ENCODE peak calls at places on chromosomes 11 and 22, in six cellular contexts. U is IMR-90; T is neural progenitor cell; P is Peyer's patch; C is aorta; O is CD4-positive, alpha-beta memory T cell. J is an unnamed sample. For H3K9me3, the result is how much of the 10 kb centered on the place peaks cover.

GRCh38 chr11:64400096-64400495 is 41.1 kb downstream of the RPS6KA4 start:
- DNase-seq in U (no peak), T (no peak), P (no peak), C (no peak), O (no peak), J (no peak)

GRCh38 chr22:23256986-23257888 is 76.9 kb downstream of the BCR start:
- DNase-seq in U (no peak), T (no peak), P (no peak), C (peak), O (no peak), J (no peak)

GRCh38 chr22:27416553-27417427 is 384.8 kb downstream of the MN1 start:
- DNase-seq in U (peak), T (peak), P (no peak), C (peak), O (no peak), J (no peak)

GRCh38 chr11:1373536-1374214 is 16.1 kb upstream of the BRSK2 start:
- DNase-seq in U (peak), T (no peak), P (no peak), C (no peak), O (no peak), J (no peak)

GRCh38 chr11:92376146-92376599 is 151.6 kb downstream of the FAT3 start:
- DNase-seq in U (peak), T (no peak), P (no peak), C (no peak), O (no peak), J (no peak)

GRCh38 chr11:108788565-108789199 is 123.8 kb downstream of the DDX10 start:
- DNase-seq in U (peak), T (peak), P (no peak), C (no peak), O (no peak), J (no peak)

GRCh38 chr22:37442537-37442936 is 15.3 kb upstream of the ELFN2 start:
- DNase-seq in U (peak), T (no peak), P (no peak), C (peak), O (no peak), J (no peak)

GRCh38 chr22:25702571-25703167 is 39.3 kb upstream of the MYO18B start:
- DNase-seq in U (no peak), T (no peak), P (no peak), C (no peak), O (no peak), J (no peak)

GRCh38 chr11:422249-422656 is 7.5 kb upstream of the SIGIRR start:
- DNase-seq in U (no peak), T (no peak), P (no peak), C (peak), O (no peak), J (no peak)

GRCh38 chr11:75562048-75562835 is at the start of gene SERPINH1:
- DNase-seq in U (peak), T (peak), P (peak), C (peak), O (peak), J (peak)

GRCh38 chr11:18188796-18189195 is 16.2 kb downstream of the MRGPRX4 start:
- DNase-seq in U (no peak), T (no peak), P (no peak), C (no peak), O (no peak), J (no peak)

GRCh38 chr22:31613286-31613903 is 48.6 kb downstream of the PISD start:
- DNase-seq in U (no peak), T (no peak), P (no peak), C (peak), O (no peak), J (no peak)

GRCh38 chr11:124470516-124471231 is 25.2 kb upstream of the OR8B8 start:
- DNase-seq in U (no peak), T (no peak), P (no peak), C (no peak), O (no peak), J (no peak)

GRCh38 chr11:2447951-2448650 is 3.3 kb downstream of the KCNQ1 start:
- DNase-seq in U (no peak), T (no peak), P (no peak), C (peak), O (no peak), J (no peak)

GRCh38 chr11:84947970-84948600 is 679.1 kb downstream of the DLG2 start:
- DNase-seq in U (peak), T (no peak), P (no peak), C (no peak), O (no peak), J (no peak)

GRCh38 chr22:41966225-41966606 is 3.0 kb upstream of the SEPTIN3 start:
- DNase-seq in U (no peak), T (no peak), P (no peak), C (no peak), O (no peak), J (no peak)

GRCh38 chr22:29308791-29309262 is 2.4 kb downstream of the GAS2L1 start:
- DNase-seq in U (peak), T (no peak), P (no peak), C (peak), O (peak), J (no peak)

GRCh38 chr11:110089617-110090282 is 3.4 kb upstream of the ZC3H12C start:
- DNase-seq in U (no peak), T (no peak), P (no peak), C (no peak), O (no peak), J (no peak)

GRCh38 chr11:126739499-126740145 is 260.9 kb downstream of the KIRREL3 start:
- DNase-seq in U (peak), T (no peak), P (no peak), C (no peak), O (no peak), J (no peak)

GRCh38 chr11:62558669-62559068 is 12.1 kb upstream of the AHNAK start:
- DNase-seq in U (no peak), T (no peak), P (no peak), C (no peak), O (no peak), J (no peak)

GRCh38 chr11:34805937-34806336 is 110.2 kb downstream of the APIP start:
- DNase-seq in U (no peak), T (no peak), P (no peak), C (no peak), O (no peak), J (no peak)

DNA sequence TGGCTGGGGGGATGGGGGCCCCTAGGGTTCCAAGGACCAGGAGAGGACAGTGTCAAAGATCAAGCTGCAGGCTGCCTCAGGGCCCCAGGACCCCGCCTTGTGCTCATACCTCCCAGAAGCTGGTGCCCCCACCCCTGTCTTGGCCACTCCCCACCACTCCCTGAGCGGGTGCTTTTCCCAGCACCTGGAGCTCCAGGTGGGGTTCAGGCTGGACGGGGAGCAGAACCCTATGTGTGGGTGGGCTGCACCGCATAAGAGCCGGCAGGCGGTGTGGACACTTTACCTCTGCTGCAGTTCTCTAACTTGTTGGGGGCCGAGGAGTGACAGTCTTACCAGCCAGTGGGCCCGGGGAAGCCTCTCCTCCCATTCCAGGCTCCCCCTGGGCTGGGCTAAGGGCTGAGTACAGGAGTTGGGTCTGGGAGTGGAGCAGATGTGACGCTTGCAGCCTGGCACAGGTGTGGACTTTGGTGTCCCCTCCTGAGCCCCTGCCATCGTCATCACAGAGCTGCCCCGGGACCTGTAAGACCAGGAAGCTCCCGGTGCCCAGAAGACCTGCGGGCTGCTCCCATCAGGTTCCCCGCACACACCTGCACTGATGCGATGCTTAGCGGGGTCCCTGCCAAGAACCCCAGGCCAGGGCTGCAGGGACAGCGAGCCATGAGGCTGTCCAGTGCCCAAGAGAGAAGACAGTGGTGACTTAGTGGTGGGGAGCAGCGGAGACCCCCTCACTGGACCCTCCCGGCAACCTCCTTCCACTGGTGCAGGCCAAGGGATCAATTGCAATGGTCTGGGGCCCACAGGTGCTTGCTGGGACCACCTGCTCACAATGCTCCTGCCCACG is 674.5 kb downstream of the BRD1 start:
- DNase-seq in U (no peak), T (no peak), P (no peak), C (no peak), O (no peak), J (no peak)
- H3K9me3 ChIP-seq in U (half or more), T (under half), P (under half), C (under half), O (under half), J (under half)

DNA sequence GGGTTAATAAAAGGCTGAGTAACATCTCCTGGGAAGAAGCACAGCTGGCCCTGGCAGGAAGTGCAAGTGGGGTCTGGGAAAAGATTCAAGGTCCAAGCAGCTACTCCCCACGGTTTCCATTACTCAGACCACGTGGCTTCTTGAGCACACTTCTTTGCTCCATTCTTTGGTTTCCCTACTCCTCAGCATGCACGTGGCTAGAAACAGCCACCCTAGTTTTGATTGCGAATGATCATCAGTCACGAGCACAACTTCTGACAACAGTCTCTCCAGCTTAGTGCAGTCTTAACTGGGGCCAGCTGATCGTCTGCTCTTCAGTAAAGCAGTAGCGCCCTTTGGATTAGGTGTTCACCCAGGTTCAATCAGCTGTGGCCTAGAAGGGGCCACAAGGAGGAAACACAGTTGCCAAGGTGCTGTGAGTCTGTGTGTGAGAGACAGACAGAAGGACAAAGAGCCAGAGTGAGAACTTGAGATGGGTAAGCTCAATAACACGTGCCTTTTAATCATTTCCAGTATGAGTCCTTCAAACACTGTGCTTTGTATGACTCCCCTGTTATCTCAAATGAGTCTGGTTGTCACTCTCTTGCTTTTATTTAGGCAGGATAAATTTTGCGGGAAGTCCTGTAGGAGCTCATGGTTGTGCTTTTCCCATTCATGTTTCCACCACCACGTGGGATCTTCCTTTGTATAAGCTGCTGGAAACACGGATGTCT is 956 bp upstream of the PARVA start:
- DNase-seq in U (peak), T (peak), P (no peak), C (peak), O (no peak), J (no peak)
- H3K9me3 ChIP-seq in U (under half), T (under half), P (under half), C (under half), O (under half), J (under half)

DNA sequence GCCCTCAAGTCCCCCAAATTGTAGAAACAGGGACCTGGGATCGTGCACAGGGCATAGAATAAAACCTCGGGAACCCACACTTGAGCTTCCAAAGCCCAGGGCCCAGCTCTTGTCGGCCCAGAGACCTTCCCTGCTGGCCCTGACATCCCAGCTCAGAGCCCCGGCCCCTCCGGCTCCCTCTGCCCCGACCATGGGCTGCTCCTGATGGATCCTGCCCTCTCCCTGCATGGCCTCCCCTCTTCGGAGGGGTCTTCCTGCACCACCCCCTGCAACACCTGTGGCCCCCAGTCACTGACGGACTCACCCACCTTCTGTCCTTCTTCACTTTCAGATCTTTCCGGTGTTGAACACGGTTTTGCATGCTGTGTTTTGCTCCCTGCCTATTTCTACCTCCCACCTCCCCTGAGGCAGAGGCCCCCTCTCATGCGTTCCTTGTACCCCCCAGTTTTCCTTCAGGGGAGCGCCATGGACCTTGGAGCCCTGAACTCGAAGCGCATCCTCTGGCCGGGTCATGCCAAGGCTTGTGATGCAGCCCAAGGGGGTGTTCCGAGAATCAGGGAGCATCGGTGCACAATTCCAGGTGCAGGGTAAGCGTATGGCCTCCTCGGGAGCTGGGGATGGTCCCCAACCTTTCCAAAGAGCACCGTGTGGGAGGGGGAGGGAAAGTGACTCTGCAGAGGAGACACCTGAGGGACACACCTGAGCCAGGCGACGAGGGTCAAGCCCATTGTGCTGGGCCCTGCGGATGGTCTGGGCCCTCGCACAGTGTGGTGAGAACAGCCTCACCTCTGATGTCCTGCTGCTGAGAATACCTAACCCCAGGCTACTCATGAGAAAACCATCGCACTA is 666.4 kb downstream of the BRD1 start:
- DNase-seq in U (no peak), T (no peak), P (no peak), C (peak), O (no peak), J (no peak)
- H3K9me3 ChIP-seq in U (half or more), T (under half), P (under half), C (under half), O (under half), J (under half)

GRCh38 chr22:48643066-48643731 is 1184.5 kb downstream of the BRD1 start:
- DNase-seq in U (no peak), T (no peak), P (no peak), C (no peak), O (no peak), J (no peak)
- H3K9me3 ChIP-seq in U (half or more), T (under half), P (under half), C (under half), O (under half), J (under half)

GRCh38 chr22:16966251-16966650 is 41.8 kb downstream of the GAB4 start:
- DNase-seq in U (no peak), T (no peak), P (no peak), C (no peak), O (no peak), J (no peak)
- H3K9me3 ChIP-seq in U (under half), T (under half), P (under half), C (under half), O (under half), J (under half)

DNA sequence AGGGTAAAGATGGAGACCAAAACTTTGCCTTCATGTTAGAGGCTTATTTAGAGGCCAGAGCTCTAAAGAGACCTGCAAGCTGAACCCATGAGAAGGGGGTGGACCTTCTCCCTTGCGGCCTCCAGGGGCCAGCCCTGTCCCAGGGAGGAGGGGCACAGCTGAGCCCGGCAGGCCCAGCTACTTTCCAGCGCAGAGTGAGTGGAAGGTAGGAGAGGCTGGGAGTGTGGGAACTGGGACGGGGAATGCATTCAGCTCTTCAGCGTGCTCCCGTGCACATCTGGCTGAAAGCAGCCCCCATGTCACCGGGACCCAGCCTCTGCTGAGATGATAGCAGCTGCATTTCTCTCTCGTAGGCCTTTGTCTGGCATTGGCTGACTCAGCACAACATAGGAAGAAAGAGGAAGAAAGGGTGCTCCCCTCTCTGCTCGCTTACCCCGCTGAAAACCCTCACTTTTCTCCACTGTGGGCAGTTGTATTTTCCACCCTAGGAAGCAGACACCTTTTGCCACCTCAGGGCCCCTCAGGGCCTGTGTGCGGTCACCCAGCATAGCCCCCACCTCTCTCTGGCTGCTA is 951.5 kb downstream of the TBC1D22A start:
- DNase-seq in U (no peak), T (peak), P (no peak), C (no peak), O (no peak), J (no peak)
- H3K9me3 ChIP-seq in U (under half), T (under half), P (under half), C (under half), O (under half), J (under half)